ENCODE peak calls at places on chromosomes 11 and 22, in six cellular contexts. One of them, this sample, is unnamed.

GRCh38 chr11:291281-292210 is 2.6 kb downstream of the PGGHG start:
- DNase-seq in OCI-LY7: no peak
- DNase-seq in PC-3: no peak
- DNase-seq in hepatocyte: no peak
- DNase-seq in SK-N-SH: no peak
- DNase-seq in GM23338: peak
- DNase-seq in this sample: no peak

GRCh38 chr22:24424001-24424900 is 3.1 kb upstream of the ADORA2A start:
- DNase-seq in SK-N-SH: no peak
- DNase-seq in PC-3: no peak
- DNase-seq in hepatocyte: peak
- DNase-seq in OCI-LY7: peak
- DNase-seq in GM23338: peak
- DNase-seq in this sample: peak

GRCh38 chr22:20174785-20175596 is 24.1 kb upstream of the CCDC188 start:
- DNase-seq in OCI-LY7: no peak
- DNase-seq in hepatocyte: peak
- DNase-seq in GM23338: no peak
- DNase-seq in SK-N-SH: no peak
- DNase-seq in PC-3: no peak
- DNase-seq in this sample: peak

GRCh38 chr11:83643115-83643514 is 356.9 kb upstream of the CCDC90B start:
- DNase-seq in SK-N-SH: no peak
- DNase-seq in hepatocyte: no peak
- DNase-seq in OCI-LY7: no peak
- DNase-seq in PC-3: no peak
- DNase-seq in GM23338: no peak
- DNase-seq in this sample: no peak

GRCh38 chr11:128042290-128042751 is 545.0 kb downstream of the ETS1 start:
- DNase-seq in OCI-LY7: no peak
- DNase-seq in SK-N-SH: peak
- DNase-seq in GM23338: no peak
- DNase-seq in hepatocyte: no peak
- DNase-seq in PC-3: peak
- DNase-seq in this sample: no peak

GRCh38 chr11:1785749-1786261 is 22.1 kb upstream of the CTSD start:
- DNase-seq in hepatocyte: no peak
- DNase-seq in OCI-LY7: no peak
- DNase-seq in GM23338: no peak
- DNase-seq in SK-N-SH: no peak
- DNase-seq in PC-3: no peak
- DNase-seq in this sample: peak

GRCh38 chr11:3709977-3710376 is 38.8 kb upstream of the CHRNA10 start:
- DNase-seq in PC-3: no peak
- DNase-seq in hepatocyte: no peak
- DNase-seq in SK-N-SH: no peak
- DNase-seq in GM23338: peak
- DNase-seq in OCI-LY7: no peak
- DNase-seq in this sample: no peak

GRCh38 chr11:62501432-62501891 is 45.1 kb downstream of the AHNAK start:
- DNase-seq in OCI-LY7: no peak
- DNase-seq in GM23338: no peak
- DNase-seq in SK-N-SH: no peak
- DNase-seq in PC-3: no peak
- DNase-seq in hepatocyte: no peak
- DNase-seq in this sample: peak

GRCh38 chr11:45092901-45093760 is 53.3 kb upstream of the PRDM11 start:
- DNase-seq in OCI-LY7: no peak
- DNase-seq in SK-N-SH: no peak
- DNase-seq in PC-3: peak
- DNase-seq in GM23338: no peak
- DNase-seq in hepatocyte: no peak
- DNase-seq in this sample: no peak

GRCh38 chr11:47905358-47906059 is 57.4 kb upstream of the NUP160 start:
- DNase-seq in GM23338: peak
- DNase-seq in hepatocyte: no peak
- DNase-seq in SK-N-SH: no peak
- DNase-seq in PC-3: no peak
- DNase-seq in OCI-LY7: peak
- DNase-seq in this sample: no peak

GRCh38 chr11:68051191-68052136 is 12.6 kb downstream of the TCIRG1 start:
- DNase-seq in hepatocyte: peak
- DNase-seq in SK-N-SH: peak
- DNase-seq in GM23338: peak
- DNase-seq in OCI-LY7: no peak
- DNase-seq in PC-3: no peak
- DNase-seq in this sample: no peak

GRCh38 chr22:43894122-43894521 is 2.3 kb upstream of the PNPLA5 start:
- DNase-seq in GM23338: no peak
- DNase-seq in PC-3: no peak
- DNase-seq in hepatocyte: no peak
- DNase-seq in SK-N-SH: no peak
- DNase-seq in OCI-LY7: no peak
- DNase-seq in this sample: no peak

GRCh38 chr11:19370100-19370861 is 129.5 kb upstream of the E2F8 start:
- DNase-seq in GM23338: no peak
- DNase-seq in PC-3: peak
- DNase-seq in OCI-LY7: no peak
- DNase-seq in SK-N-SH: no peak
- DNase-seq in hepatocyte: no peak
- DNase-seq in this sample: no peak

GRCh38 chr11:118170892-118171273 is 5.6 kb downstream of the SCN2B start:
- DNase-seq in PC-3: no peak
- DNase-seq in hepatocyte: no peak
- DNase-seq in OCI-LY7: no peak
- DNase-seq in SK-N-SH: no peak
- DNase-seq in GM23338: no peak
- DNase-seq in this sample: no peak

GRCh38 chr11:17765381-17766359 is 31.1 kb downstream of the KCNC1 start:
- DNase-seq in hepatocyte: no peak
- DNase-seq in OCI-LY7: no peak
- DNase-seq in GM23338: peak
- DNase-seq in PC-3: no peak
- DNase-seq in SK-N-SH: peak
- DNase-seq in this sample: peak

GRCh38 chr11:65569164-65569972 is 909 bp upstream of the ZNRD2 start:
- DNase-seq in hepatocyte: no peak
- DNase-seq in OCI-LY7: no peak
- DNase-seq in GM23338: no peak
- DNase-seq in PC-3: no peak
- DNase-seq in SK-N-SH: no peak
- DNase-seq in this sample: no peak
- H2AFZ ChIP-seq in hepatocyte: peak
- H2AFZ ChIP-seq in OCI-LY7: peak
- H2AFZ ChIP-seq in GM23338: peak
- H2AFZ ChIP-seq in PC-3: peak
- H2AFZ ChIP-seq in SK-N-SH: peak
- H2AFZ ChIP-seq in this sample: peak

GRCh38 chr11:78150346-78150745 is 10.9 kb upstream of the ALG8 start:
- DNase-seq in GM23338: no peak
- DNase-seq in OCI-LY7: no peak
- DNase-seq in hepatocyte: no peak
- DNase-seq in PC-3: no peak
- DNase-seq in SK-N-SH: no peak
- DNase-seq in this sample: no peak

GRCh38 chr11:78147807-78148206 is 8.4 kb upstream of the ALG8 start:
- DNase-seq in PC-3: no peak
- DNase-seq in OCI-LY7: no peak
- DNase-seq in SK-N-SH: no peak
- DNase-seq in hepatocyte: no peak
- DNase-seq in GM23338: no peak
- DNase-seq in this sample: no peak

GRCh38 chr11:78150754-78151153 is 11.3 kb upstream of the ALG8 start:
- DNase-seq in OCI-LY7: no peak
- DNase-seq in GM23338: no peak
- DNase-seq in hepatocyte: no peak
- DNase-seq in SK-N-SH: no peak
- DNase-seq in PC-3: no peak
- DNase-seq in this sample: no peak

GRCh38 chr11:78151804-78152203 is 12.4 kb upstream of the ALG8 start:
- DNase-seq in hepatocyte: no peak
- DNase-seq in GM23338: no peak
- DNase-seq in SK-N-SH: no peak
- DNase-seq in PC-3: no peak
- DNase-seq in OCI-LY7: no peak
- DNase-seq in this sample: no peak

DNA sequence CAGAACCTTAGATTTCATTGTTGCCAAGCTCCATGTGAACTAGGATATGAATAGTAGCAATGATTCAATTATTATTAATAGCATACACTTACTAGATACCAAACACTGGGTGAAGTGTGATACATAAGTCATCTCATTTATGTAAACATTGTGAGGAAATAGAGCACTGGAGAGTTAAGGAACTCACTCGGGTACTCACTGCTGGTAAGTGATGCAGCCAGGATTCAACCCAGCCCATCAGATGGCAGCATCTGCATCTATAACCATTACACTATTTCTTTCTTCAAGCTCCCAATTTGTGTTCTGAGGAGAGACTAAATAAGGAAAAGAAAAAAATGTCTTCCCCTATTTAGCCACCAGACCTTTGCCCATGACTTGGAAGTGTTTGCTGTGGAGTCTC is 10.2 kb upstream of the ALG8 start:
- DNase-seq in SK-N-SH: no peak
- DNase-seq in hepatocyte: peak
- DNase-seq in PC-3: peak
- DNase-seq in GM23338: no peak
- DNase-seq in OCI-LY7: no peak
- DNase-seq in this sample: no peak
- TF ChIP-seq CTCF in SK-N-SH: peak
- TF ChIP-seq CTCF in hepatocyte: peak
- TF ChIP-seq CTCF in PC-3: peak
- TF ChIP-seq CTCF in GM23338: no peak
- TF ChIP-seq CTCF in OCI-LY7: peak
- TF ChIP-seq CTCF in this sample: no peak

GRCh38 chr22:37633082-37633692 is 6.3 kb upstream of the SH3BP1 start:
- DNase-seq in hepatocyte: no peak
- DNase-seq in GM23338: no peak
- DNase-seq in OCI-LY7: no peak
- DNase-seq in SK-N-SH: no peak
- DNase-seq in PC-3: no peak
- DNase-seq in this sample: no peak
- TF ChIP-seq EZH2phosphoT487 in hepatocyte: no peak
- TF ChIP-seq EZH2phosphoT487 in GM23338: no peak
- TF ChIP-seq EZH2phosphoT487 in OCI-LY7: no peak
- TF ChIP-seq EZH2phosphoT487 in SK-N-SH: no peak
- TF ChIP-seq EZH2phosphoT487 in PC-3: no peak
- TF ChIP-seq EZH2phosphoT487 in this sample: no peak

DNA sequence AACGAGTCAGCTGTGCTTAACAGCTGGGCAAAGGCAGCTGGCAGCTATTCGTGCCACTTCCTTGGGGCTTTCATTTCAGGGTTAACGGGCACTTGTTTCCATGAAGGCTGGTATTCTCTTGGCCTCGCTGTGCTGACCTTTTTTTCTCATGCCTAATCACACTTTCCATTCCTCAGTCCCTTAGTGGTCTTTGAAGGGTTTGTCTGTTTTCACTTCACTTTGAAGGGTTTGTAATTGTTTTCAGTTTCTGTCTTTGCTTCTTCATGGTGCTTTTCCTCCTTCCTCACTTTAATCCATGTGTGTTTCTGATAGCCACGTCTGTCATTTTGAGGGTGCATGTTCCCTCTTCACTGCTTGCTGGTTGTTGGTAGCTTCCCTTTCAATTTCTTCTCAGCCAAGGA is 24.6 kb downstream of the PPIL2 start:
- DNase-seq in OCI-LY7: no peak
- DNase-seq in hepatocyte: no peak
- DNase-seq in GM23338: no peak
- DNase-seq in PC-3: no peak
- DNase-seq in SK-N-SH: no peak
- DNase-seq in this sample: no peak
- H2AFZ ChIP-seq in OCI-LY7: no peak
- H2AFZ ChIP-seq in hepatocyte: no peak
- H2AFZ ChIP-seq in GM23338: no peak
- H2AFZ ChIP-seq in PC-3: no peak
- H2AFZ ChIP-seq in SK-N-SH: no peak
- H2AFZ ChIP-seq in this sample: no peak

GRCh38 chr11:131544591-131544990 is 174.2 kb downstream of the NTM start:
- DNase-seq in hepatocyte: no peak
- DNase-seq in PC-3: no peak
- DNase-seq in SK-N-SH: no peak
- DNase-seq in OCI-LY7: no peak
- DNase-seq in GM23338: peak
- DNase-seq in this sample: peak
- TF ChIP-seq CTCF in hepatocyte: no peak
- TF ChIP-seq CTCF in PC-3: no peak
- TF ChIP-seq CTCF in SK-N-SH: no peak
- TF ChIP-seq CTCF in OCI-LY7: no peak
- TF ChIP-seq CTCF in GM23338: peak
- TF ChIP-seq CTCF in this sample: peak

GRCh38 chr22:19001204-19001603 is 65.1 kb upstream of the PRODH start:
- DNase-seq in GM23338: no peak
- DNase-seq in OCI-LY7: no peak
- DNase-seq in SK-N-SH: no peak
- DNase-seq in hepatocyte: no peak
- DNase-seq in PC-3: no peak
- DNase-seq in this sample: no peak

GRCh38 chr22:18997306-18997924 is 61.3 kb upstream of the PRODH start:
- DNase-seq in OCI-LY7: no peak
- DNase-seq in SK-N-SH: no peak
- DNase-seq in GM23338: no peak
- DNase-seq in PC-3: no peak
- DNase-seq in hepatocyte: no peak
- DNase-seq in this sample: no peak

GRCh38 chr22:18997925-18998315 is 61.8 kb upstream of the PRODH start:
- DNase-seq in OCI-LY7: no peak
- DNase-seq in SK-N-SH: no peak
- DNase-seq in GM23338: peak
- DNase-seq in PC-3: no peak
- DNase-seq in hepatocyte: no peak
- DNase-seq in this sample: peak

GRCh38 chr22:18998998-18999397 is 62.9 kb upstream of the PRODH start:
- DNase-seq in GM23338: peak
- DNase-seq in PC-3: no peak
- DNase-seq in SK-N-SH: no peak
- DNase-seq in hepatocyte: no peak
- DNase-seq in OCI-LY7: peak
- DNase-seq in this sample: peak

GRCh38 chr22:18999416-18999815 is 63.3 kb upstream of the PRODH start:
- DNase-seq in PC-3: no peak
- DNase-seq in GM23338: no peak
- DNase-seq in OCI-LY7: no peak
- DNase-seq in SK-N-SH: no peak
- DNase-seq in hepatocyte: no peak
- DNase-seq in this sample: no peak
- TF ChIP-seq EZH2phosphoT487 in PC-3: no peak
- TF ChIP-seq EZH2phosphoT487 in GM23338: no peak
- TF ChIP-seq EZH2phosphoT487 in OCI-LY7: no peak
- TF ChIP-seq EZH2phosphoT487 in SK-N-SH: no peak
- TF ChIP-seq EZH2phosphoT487 in hepatocyte: no peak
- TF ChIP-seq EZH2phosphoT487 in this sample: no peak

DNA sequence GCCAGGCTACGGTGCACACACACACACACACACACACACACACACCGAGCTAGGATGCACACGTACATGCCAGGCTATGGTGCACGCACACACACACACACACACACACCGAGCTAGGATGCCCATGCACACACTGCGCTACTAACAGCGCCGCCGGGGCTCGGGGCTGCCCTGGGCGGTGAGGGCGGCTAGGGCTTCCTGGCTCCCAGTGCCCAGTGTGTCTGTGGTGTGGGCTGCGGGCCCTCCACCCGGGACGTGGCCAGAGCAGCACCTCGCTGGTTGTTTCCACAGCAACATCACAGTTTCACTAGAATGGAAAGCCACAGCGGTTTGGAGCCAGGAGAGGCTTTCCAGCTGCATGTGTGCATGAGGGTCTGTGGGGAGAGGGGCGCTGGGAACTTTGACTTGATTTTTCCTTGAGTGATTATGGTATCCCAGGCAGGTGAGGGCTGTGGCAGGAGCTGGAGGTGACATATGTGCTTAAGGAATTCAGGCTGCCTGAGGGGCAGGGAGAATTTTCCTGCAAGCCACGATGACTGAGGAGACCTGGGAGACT is 196.0 kb downstream of the SNX19 start:
- DNase-seq in PC-3: no peak
- DNase-seq in GM23338: no peak
- DNase-seq in OCI-LY7: no peak
- DNase-seq in SK-N-SH: no peak
- DNase-seq in hepatocyte: no peak
- DNase-seq in this sample: no peak
- H2AFZ ChIP-seq in PC-3: no peak
- H2AFZ ChIP-seq in GM23338: peak
- H2AFZ ChIP-seq in OCI-LY7: no peak
- H2AFZ ChIP-seq in SK-N-SH: no peak
- H2AFZ ChIP-seq in hepatocyte: no peak
- H2AFZ ChIP-seq in this sample: no peak